ENCODE peak calls at places on chromosomes 16 and 17, in seven cellular contexts. X, Z, L, W, B, J and E are unnamed samples.

GRCh38 chr16:69595127-69596036 is 29.6 kb downstream of the NFAT5 start:
- DNase-seq in L (no peak), W (no peak), B (no peak), Z (no peak), X (peak), J (no peak), E (peak)

GRCh38 chr16:20383106-20384029 is 21.2 kb downstream of the PDILT start:
- DNase-seq in B (peak), J (peak), X (peak), L (peak), Z (peak), W (peak), E (peak)

GRCh38 chr17:81523139-81524062 is 4.8 kb upstream of the FSCN2 start:
- DNase-seq in W (no peak), B (peak), X (peak), Z (peak), L (peak), J (no peak), E (peak)

GRCh38 chr16:70700101-70701020 is 14.5 kb upstream of the MTSS2 start:
- DNase-seq in L (no peak), B (no peak), Z (no peak), X (peak), J (no peak), W (no peak), E (no peak)

GRCh38 chr17:31907342-31907975 is 6.0 kb upstream of the UTP6 start:
- DNase-seq in J (no peak), L (peak), X (no peak), W (no peak), Z (no peak), B (no peak), E (peak)

GRCh38 chr17:27651411-27652345 is 20.7 kb downstream of the LGALS9 start:
- DNase-seq in X (peak), J (peak), B (peak), Z (peak), W (no peak), L (peak), E (peak)

GRCh38 chr17:45221081-45221996 is at the start of gene FMNL1:
- DNase-seq in W (no peak), Z (no peak), L (no peak), J (no peak), B (no peak), X (no peak), E (no peak)

GRCh38 chr17:27376637-27377547 is 79.4 kb upstream of the KSR1 start:
- DNase-seq in W (no peak), L (no peak), J (no peak), X (no peak), B (no peak), Z (no peak), E (peak)

GRCh38 chr16:12426122-12426521 is 377.6 kb downstream of the CPPED1 start:
- DNase-seq in Z (no peak), W (no peak), B (peak), X (peak), J (no peak), L (peak), E (peak)

GRCh38 chr16:5059386-5060072 is 6.2 kb downstream of the C16orf89 start:
- DNase-seq in J (no peak), B (no peak), Z (peak), L (peak), W (no peak), X (no peak), E (no peak)

GRCh38 chr17:4833178-4833940 is at the start of gene MINK1:
- DNase-seq in L (peak), X (peak), B (peak), J (peak), W (peak), Z (peak), E (peak)

GRCh38 chr16:58661199-58661830 is 23.3 kb downstream of the SLC38A7 start:
- DNase-seq in Z (peak), W (peak), X (peak), J (peak), L (peak), B (peak), E (peak)

GRCh38 chr16:55257971-55258613 is 65.9 kb upstream of the IRX6 start:
- DNase-seq in Z (peak), W (peak), J (peak), X (no peak), L (peak), B (peak), E (peak)

GRCh38 chr17:5785343-5785742 is 201.0 kb upstream of the NLRP1 start:
- DNase-seq in W (no peak), J (peak), X (peak), Z (no peak), L (no peak), B (no peak), E (peak)

GRCh38 chr16:57485916-57486857 is at the start of gene DOK4:
- DNase-seq in L (peak), J (peak), W (no peak), Z (peak), B (peak), X (peak), E (peak)

GRCh38 chr16:56252835-56253234 is 61.5 kb downstream of the GNAO1 start:
- DNase-seq in X (no peak), L (no peak), W (no peak), B (no peak), J (no peak), Z (no peak), E (peak)

GRCh38 chr17:60832206-60832605 is 154.6 kb downstream of the BCAS3 start:
- DNase-seq in L (no peak), B (no peak), Z (no peak), X (no peak), W (no peak), J (peak), E (no peak)

GRCh38 chr17:5419959-5420653 is at the start of gene RPAIN:
- DNase-seq in J (peak), X (no peak), B (no peak), W (peak), L (peak), Z (peak), E (peak)

GRCh38 chr16:1054660-1055556 is 17.6 kb upstream of the SSTR5 start:
- DNase-seq in L (peak), X (peak), W (no peak), Z (peak), B (peak), J (peak), E (peak)

GRCh38 chr17:74737299-74738050 is 419 bp downstream of the RAB37 start:
- DNase-seq in X (peak), Z (peak), W (no peak), L (peak), B (no peak), J (no peak), E (no peak)

GRCh38 chr16:89737341-89738071 is 16.2 kb downstream of the ZNF276 start:
- DNase-seq in Z (no peak), X (no peak), L (no peak), B (no peak), J (no peak), W (no peak), E (no peak)

GRCh38 chr17:50280068-50280467 is 5.8 kb downstream of the TMEM92 start:
- DNase-seq in Z (no peak), W (no peak), L (no peak), X (no peak), J (no peak), B (no peak), E (no peak)

GRCh38 chr17:42329025-42329976 is 41.0 kb downstream of the STAT5A start:
- DNase-seq in Z (peak), L (peak), B (peak), X (peak), J (peak), W (peak), E (peak)

GRCh38 chr17:2706911-2707510 is 4.6 kb downstream of the CLUH start:
- DNase-seq in X (no peak), L (no peak), Z (no peak), J (no peak), B (no peak), W (no peak), E (no peak)

GRCh38 chr17:21039839-21040575 is 2.8 kb downstream of the USP22 start:
- DNase-seq in Z (no peak), X (peak), L (peak), J (peak), W (no peak), B (no peak), E (peak)

GRCh38 chr17:44987194-44987882 is 19.2 kb upstream of the C1QL1 start:
- DNase-seq in J (no peak), B (no peak), X (no peak), L (peak), W (no peak), Z (peak), E (no peak)

GRCh38 chr16:85574672-85575475 is 38.2 kb upstream of the GSE1 start:
- DNase-seq in Z (no peak), B (no peak), J (no peak), X (no peak), L (no peak), W (no peak), E (no peak)

GRCh38 chr16:58292886-58293285 is 1.9 kb downstream of the PRSS54 start:
- DNase-seq in J (no peak), X (no peak), B (no peak), W (no peak), L (no peak), Z (no peak), E (no peak)

GRCh38 chr16:27138257-27138656 is 65.1 kb upstream of the KDM8 start:
- DNase-seq in Z (no peak), B (no peak), X (no peak), W (no peak), J (no peak), L (no peak), E (no peak)
- H2BK5ac ChIP-seq in Z (no peak), B (no peak), X (no peak), W (no peak), J (no peak), L (no peak), E (no peak)

GRCh38 chr17:56681561-56682266 is 88.2 kb downstream of the NOG start:
- DNase-seq in J (peak), W (no peak), L (peak), B (no peak), X (peak), Z (no peak), E (peak)
- H2BK5ac ChIP-seq in J (peak), W (no peak), L (no peak), B (no peak), X (peak), Z (no peak), E (peak)

DNA sequence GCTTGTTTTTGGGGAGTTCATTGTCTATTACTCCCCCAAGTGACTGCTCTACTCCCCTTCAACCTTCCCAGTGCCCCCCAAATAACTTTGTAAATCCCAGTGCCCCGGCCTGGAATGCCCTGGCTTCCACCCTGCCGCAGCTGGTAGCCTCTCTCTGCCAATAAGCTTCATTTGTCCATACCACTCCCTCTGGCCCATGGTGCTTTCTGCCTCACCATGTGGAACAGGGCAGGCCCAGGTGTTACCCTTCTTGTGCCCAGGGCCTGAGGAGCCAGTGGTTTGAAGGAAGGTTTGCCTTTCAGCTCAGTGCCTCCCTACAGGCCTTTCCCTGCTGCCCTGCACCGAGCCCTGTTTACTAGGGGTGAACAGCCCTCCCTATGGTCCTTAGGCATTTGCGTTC is 134.2 kb downstream of the AATF start:
- DNase-seq in L (no peak), J (no peak), W (no peak), B (no peak), X (no peak), Z (no peak), E (no peak)
- H2BK5ac ChIP-seq in L (no peak), J (no peak), W (peak), B (no peak), X (no peak), Z (no peak), E (no peak)

GRCh38 chr17:17462048-17462824 is 14.6 kb upstream of the MED9 start:
- DNase-seq in X (no peak), W (no peak), J (no peak), Z (no peak), L (no peak), B (no peak), E (peak)

GRCh38 chr17:17457680-17458079 is 19.1 kb upstream of the MED9 start:
- DNase-seq in Z (no peak), W (no peak), J (no peak), B (no peak), L (no peak), X (no peak), E (no peak)

GRCh38 chr17:17456251-17456650 is 20.5 kb upstream of the MED9 start:
- DNase-seq in B (no peak), L (no peak), Z (no peak), J (no peak), W (no peak), X (no peak), E (no peak)

GRCh38 chr17:17463821-17464220 is 13.0 kb upstream of the MED9 start:
- DNase-seq in L (no peak), W (no peak), J (no peak), X (no peak), Z (no peak), B (no peak), E (no peak)

DNA sequence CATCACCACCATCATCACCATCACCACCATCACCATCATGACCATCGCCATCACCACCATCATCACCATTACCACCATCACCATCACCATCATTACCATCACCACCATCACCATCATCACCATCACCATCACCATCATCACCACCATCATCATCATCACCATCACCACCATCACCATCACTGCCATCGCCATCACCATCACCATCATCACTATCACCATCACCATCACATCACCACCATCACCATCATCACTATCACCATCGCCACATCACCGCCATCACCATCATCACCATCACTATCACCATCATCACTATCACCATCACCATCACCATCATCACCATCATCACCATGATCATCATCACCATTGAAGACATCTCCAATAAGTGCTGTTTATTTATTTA is 16.8 kb upstream of the MED9 start:
- DNase-seq in J (no peak), L (no peak), Z (no peak), X (no peak), W (no peak), B (no peak), E (no peak)
- H2BK5ac ChIP-seq in J (no peak), L (no peak), Z (no peak), X (no peak), W (no peak), B (no peak), E (peak)

DNA sequence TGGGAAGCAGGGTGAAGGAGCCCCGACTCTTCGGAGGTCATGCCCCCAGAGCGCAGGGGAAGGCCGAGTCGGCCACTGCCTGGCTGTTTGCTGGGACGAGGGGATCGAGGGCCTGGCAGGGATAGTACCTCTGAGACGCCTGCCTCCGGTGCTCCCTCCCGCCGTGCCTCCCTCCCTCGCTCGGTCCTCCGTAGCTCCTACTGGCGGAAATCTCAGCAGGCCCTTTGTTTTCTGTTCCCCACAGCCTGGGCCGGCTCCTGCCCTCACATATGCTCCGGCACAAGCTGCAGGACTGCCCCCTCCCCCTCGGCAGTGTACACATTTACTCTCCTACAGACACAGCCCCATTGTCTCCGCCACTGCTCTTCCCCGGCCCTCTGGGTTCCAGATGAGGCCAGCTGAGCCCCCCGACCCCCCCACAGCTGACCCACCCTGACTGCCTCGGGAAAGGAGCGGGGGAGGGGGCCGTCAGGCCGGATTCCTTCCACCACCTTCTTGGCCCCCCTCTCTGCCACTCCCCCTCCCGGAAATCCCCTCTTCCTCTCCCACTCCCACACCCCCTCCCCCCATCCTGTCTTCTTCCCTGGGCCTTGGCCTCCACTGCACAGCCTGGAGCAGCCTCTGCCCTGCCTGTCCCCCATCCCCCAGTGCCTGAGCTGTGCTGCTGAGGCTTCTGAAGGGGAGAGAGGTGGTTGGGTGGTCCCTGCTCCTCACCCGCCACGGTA is 1.4 kb downstream of the TRAF4 start:
- DNase-seq in L (peak), B (peak), J (peak), Z (peak), X (peak), W (no peak), E (peak)
- H2BK5ac ChIP-seq in L (peak), B (peak), J (peak), Z (peak), X (peak), W (peak), E (peak)

DNA sequence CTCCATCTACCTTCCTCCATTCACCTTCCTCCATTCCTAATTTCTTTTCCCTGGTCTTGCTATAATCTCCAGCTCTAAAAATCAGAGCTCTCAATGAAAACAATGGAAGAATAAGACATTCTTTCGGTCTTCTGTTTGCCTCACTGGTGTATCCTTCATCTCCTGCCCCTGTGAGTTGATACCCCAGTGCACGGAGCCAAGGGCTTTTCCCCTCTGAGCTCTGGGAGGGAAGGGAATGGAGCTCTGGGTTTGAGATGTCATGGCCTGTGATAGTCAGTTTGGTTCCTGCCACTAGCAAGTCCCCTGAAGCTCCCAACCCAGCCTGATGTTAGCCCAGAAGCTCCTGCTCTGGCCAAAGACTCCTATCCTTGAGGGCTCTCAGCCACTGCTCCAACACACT is 36.6 kb upstream of the DNAH9 start:
- DNase-seq in Z (no peak), X (no peak), L (no peak), B (no peak), J (no peak), W (no peak), E (no peak)
- H2BK5ac ChIP-seq in Z (no peak), X (no peak), L (no peak), B (no peak), J (no peak), W (no peak), E (no peak)

DNA sequence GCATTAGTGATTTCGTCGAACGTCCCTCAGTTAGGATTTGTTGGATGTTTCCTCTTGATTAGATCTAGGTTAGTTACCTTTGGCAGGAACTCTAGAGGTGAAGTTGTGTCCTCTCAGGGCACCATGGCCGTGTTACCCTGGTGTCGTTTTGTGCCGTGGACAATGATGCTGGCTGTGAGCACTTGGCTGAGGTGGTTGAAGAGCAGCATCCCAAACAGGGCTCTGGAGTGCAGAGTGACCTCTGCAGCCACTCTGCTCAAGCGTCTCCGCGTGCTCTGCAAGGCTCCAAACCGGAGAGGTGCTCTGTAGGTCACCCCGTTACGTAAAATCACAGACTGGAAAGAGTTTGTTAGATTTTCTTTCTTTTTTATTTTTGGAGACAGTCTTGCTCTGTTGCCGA is 33.0 kb downstream of the FOXK2 start:
- DNase-seq in L (no peak), Z (no peak), X (no peak), W (no peak), B (no peak), J (peak), E (no peak)
- H2BK5ac ChIP-seq in L (no peak), Z (no peak), X (no peak), W (no peak), B (no peak), J (no peak), E (no peak)